ENCODE peak calls at places on chromosomes 11 and 22, in eight cellular contexts. M, R, N, L, K, X, B and V are unnamed samples.
A peak's percentile ranks its signal among the peaks of the same experiment; 100 is the strongest.

GRCh38 chr11:108654994-108655631 is 9.8 kb upstream of the DDX10 start:
- DNase-seq in N (peak; percentile 29), K (no peak), X (no peak), L (peak; percentile 43), R (peak; percentile 47), M (peak; percentile 54), B (peak; percentile 47), V (peak; percentile 11)

GRCh38 chr11:46611526-46612304 is 5.3 kb downstream of the HARBI1 start:
- DNase-seq in K (no peak), N (no peak), L (peak; percentile 51), M (no peak), X (no peak), B (no peak), R (no peak), V (no peak)

GRCh38 chr11:77557553-77557952 is 32.2 kb upstream of the AQP11 start:
- DNase-seq in N (no peak), R (no peak), L (peak; percentile 33), B (peak; percentile 22), K (no peak), X (no peak), M (peak; percentile 61), V (no peak)

GRCh38 chr22:22480940-22481339 is 27.6 kb downstream of the ZNF280B start:
- DNase-seq in B (no peak), X (no peak), N (no peak), K (no peak), L (peak; percentile 65), R (no peak), M (no peak), V (no peak)

GRCh38 chr11:45847908-45848316 is 637 bp downstream of the CRY2 start:
- DNase-seq in L (peak; percentile 41), M (peak; percentile 42), X (no peak), K (peak; percentile 53), N (no peak), R (peak; percentile 57), B (peak; percentile 68), V (peak; percentile 49)

GRCh38 chr11:93952082-93952780 is 68.9 kb upstream of the HEPHL1 start:
- DNase-seq in L (peak; percentile 64), M (no peak), X (no peak), B (no peak), N (no peak), R (no peak), K (no peak), V (no peak)

GRCh38 chr11:126584028-126584427 is 228.5 kb downstream of the ST3GAL4 start:
- DNase-seq in R (no peak), M (no peak), B (no peak), X (no peak), K (no peak), L (no peak), N (no peak), V (no peak)

GRCh38 chr11:126829716-126830115 is 170.9 kb downstream of the KIRREL3 start:
- DNase-seq in N (no peak), M (no peak), B (no peak), K (no peak), R (no peak), L (no peak), X (no peak), V (no peak)

GRCh38 chr22:50445071-50445879 is 29.6 kb downstream of the SBF1 start:
- DNase-seq in N (no peak), R (no peak), B (no peak), K (no peak), X (no peak), L (no peak), M (no peak), V (no peak)

GRCh38 chr22:49975543-49976389 is 15.2 kb downstream of the PIM3 start:
- DNase-seq in R (peak; percentile 37), N (peak; percentile 23), X (no peak), L (no peak), K (peak; percentile 14), B (no peak), M (peak; percentile 41), V (no peak)

GRCh38 chr11:112630496-112630895 is 330.7 kb upstream of the NCAM1 start:
- DNase-seq in M (no peak), B (no peak), K (no peak), N (no peak), R (no peak), X (no peak), L (no peak), V (no peak)

GRCh38 chr11:112625816-112626215 is 335.4 kb upstream of the NCAM1 start:
- DNase-seq in X (no peak), R (no peak), K (no peak), L (no peak), B (no peak), M (no peak), N (no peak), V (no peak)

GRCh38 chr11:112631333-112631732 is 329.9 kb upstream of the NCAM1 start:
- DNase-seq in R (no peak), N (no peak), L (no peak), X (no peak), B (no peak), K (no peak), M (no peak), V (no peak)

GRCh38 chr11:112628676-112629075 is 332.5 kb upstream of the NCAM1 start:
- DNase-seq in L (no peak), M (no peak), R (no peak), K (no peak), X (no peak), N (no peak), B (no peak), V (no peak)

DNA sequence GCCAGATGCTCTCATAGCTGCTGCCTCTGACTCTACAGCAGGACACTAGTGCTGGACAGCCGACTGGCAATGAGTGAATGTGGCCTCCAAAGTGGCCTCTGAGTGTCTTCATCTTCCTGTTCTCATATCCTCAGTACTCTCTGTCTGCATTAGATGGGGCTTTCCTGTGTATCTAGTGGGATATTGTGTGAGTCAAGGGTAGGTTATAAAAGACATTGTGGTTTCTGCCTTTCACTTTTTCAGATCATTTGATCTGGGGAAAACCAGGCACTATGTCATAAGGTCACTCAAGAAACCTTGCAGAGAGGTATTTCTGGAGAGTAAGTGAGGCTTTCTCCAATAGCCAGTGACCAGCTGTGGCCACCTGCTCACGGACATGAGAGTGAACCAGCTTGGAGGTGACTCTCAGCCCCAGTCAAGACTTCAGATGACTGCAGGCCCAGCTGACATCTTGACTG is 333.6 kb upstream of the NCAM1 start:
- DNase-seq in N (no peak), L (no peak), M (no peak), X (no peak), R (no peak), K (no peak), B (no peak), V (no peak)
- TF ChIP-seq POLR2A in N (no peak), L (no peak), M (no peak), X (no peak), R (no peak), K (no peak), B (no peak), V (no peak)

GRCh38 chr11:95066721-95067041 is at the start of gene SRSF8:
- DNase-seq in N (no peak), M (no peak), R (no peak), L (no peak), K (no peak), X (no peak), B (no peak), V (no peak)

GRCh38 chr11:95067042-95067827 is 516 bp downstream of the SRSF8 start:
- DNase-seq in B (peak; percentile 79), K (peak; percentile 74), L (peak; percentile 57), R (peak; percentile 85), M (peak; percentile 78), X (peak; percentile 67), N (peak; percentile 90), V (no peak)

GRCh38 chr11:95065336-95065735 is 1.4 kb upstream of the SRSF8 start:
- DNase-seq in K (no peak), M (no peak), X (no peak), R (no peak), B (no peak), N (no peak), L (no peak), V (no peak)

GRCh38 chr11:95067828-95068244 is 1.1 kb downstream of the SRSF8 start:
- DNase-seq in N (no peak), K (no peak), L (no peak), R (no peak), X (no peak), B (no peak), M (no peak), V (no peak)

GRCh38 chr11:95068549-95068948 is 1.8 kb downstream of the SRSF8 start:
- DNase-seq in N (peak; percentile 72), X (peak; percentile 66), K (peak; percentile 92), M (peak; percentile 93), R (peak; percentile 89), B (peak; percentile 93), L (peak; percentile 95), V (no peak)
- TF ChIP-seq POLR2A in N (peak; percentile 81), X (peak; percentile 78), K (no peak), M (peak; percentile 29), R (peak; percentile 93), B (peak; percentile 78), L (peak; percentile 75), V (no peak)

GRCh38 chr22:23896166-23896522 is 2.0 kb downstream of the MIF start:
- DNase-seq in B (no peak), M (no peak), X (no peak), L (no peak), R (no peak), N (no peak), K (no peak), V (no peak)

GRCh38 chr22:23893957-23894709 is at the start of gene MIF:
- DNase-seq in K (peak; percentile 92), B (peak; percentile 96), M (peak; percentile 93), R (peak; percentile 97), L (peak; percentile 89), N (peak; percentile 96), X (peak; percentile 87), V (peak; percentile 85)

GRCh38 chr22:23893446-23893956 is 682 bp upstream of the MIF start:
- DNase-seq in L (no peak), M (no peak), X (no peak), B (no peak), R (no peak), N (no peak), K (no peak), V (no peak)

GRCh38 chr22:23895599-23896144 is 1.5 kb downstream of the MIF start:
- DNase-seq in L (no peak), M (no peak), B (no peak), X (no peak), K (no peak), N (no peak), R (no peak), V (no peak)

GRCh38 chr22:23894710-23895598 is 771 bp downstream of the MIF start:
- DNase-seq in K (peak; percentile 55), X (peak; percentile 33), B (peak; percentile 68), M (peak; percentile 85), L (peak; percentile 85), N (peak; percentile 78), R (peak; percentile 86), V (no peak)
- TF ChIP-seq POLR2A in K (no peak), X (no peak), B (no peak), M (peak; percentile 27), L (peak; percentile 35), N (no peak), R (no peak), V (no peak)

DNA sequence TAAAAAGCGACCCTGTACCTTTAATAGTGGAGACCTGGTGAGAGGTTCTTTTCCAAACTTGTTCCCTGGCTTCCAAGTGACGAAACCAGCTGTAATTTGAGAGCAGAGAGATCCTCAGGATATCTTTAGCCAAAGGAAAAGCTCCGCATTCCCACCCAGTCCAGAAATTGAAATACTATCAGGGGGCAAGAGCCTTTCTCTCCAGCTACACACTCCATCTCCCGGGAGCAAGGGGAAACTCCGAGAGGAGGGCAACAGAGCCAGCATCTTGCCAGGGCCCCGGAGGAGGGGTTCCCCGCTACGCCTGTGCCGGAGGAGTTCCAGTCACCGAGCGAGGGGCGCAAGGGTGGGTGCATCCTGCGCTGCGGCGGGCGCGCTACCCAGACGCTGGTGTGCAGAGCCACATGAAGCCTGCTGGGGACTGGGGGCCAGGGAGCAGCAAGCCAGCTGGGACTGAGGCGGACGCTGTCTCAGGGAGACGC is at the start of gene FIBIN:
- DNase-seq in X (no peak), L (no peak), R (peak; percentile 10), N (peak; percentile 46), K (peak; percentile 56), M (no peak), B (no peak), V (no peak)
- TF ChIP-seq POLR2A in X (peak; percentile 47), L (no peak), R (peak; percentile 19), N (no peak), K (no peak), M (no peak), B (no peak), V (no peak)